ENCODE peak calls at places on chromosome 14, in five cellular contexts. C is H1, I is H9, B is mesenchymal stem cell, T is IMR-90. Q is an unnamed sample.

GRCh38 chr14:21860172-21860571 is 186.6 kb upstream of the OR4E1 start:
- DNase-seq in C (no peak), I (peak), B (no peak), T (no peak), Q (peak)

GRCh38 chr14:64279719-64280668 is 14.2 kb downstream of the ESR2 start:
- DNase-seq in C (no peak), I (no peak), B (no peak), T (peak), Q (no peak)

GRCh38 chr14:91439345-91439744 is 21.7 kb upstream of the CCDC88C start:
- DNase-seq in C (no peak), I (no peak), B (no peak), T (no peak), Q (no peak)

GRCh38 chr14:20799955-20800544 is 2.6 kb downstream of the RNASE1 start:
- DNase-seq in C (no peak), I (no peak), B (no peak), T (no peak), Q (no peak)

GRCh38 chr14:83416476-83416875 is 1882.8 kb upstream of the SEL1L start:
- DNase-seq in C (no peak), I (no peak), B (no peak), T (no peak), Q (no peak)

GRCh38 chr14:21041676-21042433 is at the start of gene RNASE7:
- DNase-seq in C (no peak), I (no peak), B (peak), T (peak), Q (no peak)

GRCh38 chr14:31893156-31893813 is 183.8 kb upstream of the ARHGAP5 start:
- DNase-seq in C (no peak), I (no peak), B (no peak), T (peak), Q (peak)

GRCh38 chr14:94051115-94051514 is 25.0 kb downstream of the OTUB2 start:
- DNase-seq in C (no peak), I (peak), B (peak), T (peak), Q (no peak)

GRCh38 chr14:97025722-97026121 is 228.5 kb downstream of the VRK1 start:
- DNase-seq in C (peak), I (peak), B (no peak), T (no peak), Q (no peak)

GRCh38 chr14:40119765-40120164 is 687.5 kb upstream of the FBXO33 start:
- DNase-seq in C (no peak), I (no peak), B (no peak), T (no peak), Q (no peak)

GRCh38 chr14:77965919-77966435 is 166.1 kb downstream of the ADCK1 start:
- DNase-seq in C (peak), I (peak), B (peak), T (peak), Q (no peak)

GRCh38 chr14:49189381-49189780 is 396.8 kb downstream of the RPS29 start:
- DNase-seq in C (no peak), I (no peak), B (no peak), T (no peak), Q (no peak)

GRCh38 chr14:104249092-104249491 is 110.7 kb downstream of the KIF26A start:
- DNase-seq in C (no peak), I (peak), B (no peak), T (no peak), Q (no peak)

GRCh38 chr14:33796356-33796755 is 154.5 kb downstream of the EGLN3 start:
- DNase-seq in C (no peak), I (no peak), B (peak), T (no peak), Q (no peak)

GRCh38 chr14:92586966-92587365 is 73.4 kb downstream of the RIN3 start:
- DNase-seq in C (no peak), I (no peak), B (no peak), T (no peak), Q (no peak)

GRCh38 chr14:103434868-103435442 is 49.7 kb downstream of the MARK3 start:
- DNase-seq in C (no peak), I (no peak), B (no peak), T (no peak), Q (no peak)

GRCh38 chr14:74932401-74932901 is 9.4 kb upstream of the RPS6KL1 start:
- DNase-seq in C (no peak), I (no peak), B (no peak), T (no peak), Q (no peak)

GRCh38 chr14:68392393-68393085 is 400.3 kb downstream of the ZFP36L1 start:
- DNase-seq in C (no peak), I (no peak), B (peak), T (no peak), Q (peak)

GRCh38 chr14:82725188-82725587 is 1191.5 kb upstream of the SEL1L start:
- DNase-seq in C (no peak), I (no peak), B (no peak), T (no peak), Q (no peak)

GRCh38 chr14:34699873-34700621 is 14.3 kb downstream of the CFL2 start:
- DNase-seq in C (no peak), I (no peak), B (peak), T (peak), Q (no peak)

GRCh38 chr14:64692189-64692588 is 12.0 kb upstream of the PLEKHG3 start:
- DNase-seq in C (no peak), I (no peak), B (no peak), T (no peak), Q (no peak)

GRCh38 chr14:38207830-38208815 is at the start of gene SSTR1:
- DNase-seq in C (no peak), I (peak), B (peak), T (no peak), Q (peak)

GRCh38 chr14:33127531-33127930 is 188.9 kb downstream of the NPAS3 start:
- DNase-seq in C (no peak), I (no peak), B (peak), T (no peak), Q (no peak)

GRCh38 chr14:76293923-76294322 is 82.0 kb upstream of the ESRRB start:
- DNase-seq in C (no peak), I (no peak), B (no peak), T (no peak), Q (no peak)

GRCh38 chr14:96363751-96364336 is 518 bp downstream of the GSKIP start:
- DNase-seq in C (no peak), I (peak), B (peak), T (peak), Q (no peak)

GRCh38 chr14:77268989-77269595 is 1.9 kb downstream of the NGB start:
- DNase-seq in C (no peak), I (no peak), B (no peak), T (no peak), Q (no peak)

GRCh38 chr14:106850913-106851825 is 1324.8 kb downstream of the TMEM121 start:
- DNase-seq in C (no peak), I (no peak), B (no peak), T (no peak), Q (no peak)

GRCh38 chr14:37588956-37589737 is 5.9 kb downstream of the FOXA1 start:
- DNase-seq in C (no peak), I (no peak), B (peak), T (no peak), Q (no peak)

GRCh38 chr14:33851931-33852330 is 98.9 kb downstream of the EGLN3 start:
- DNase-seq in C (no peak), I (no peak), B (no peak), T (no peak), Q (no peak)

GRCh38 chr14:49999216-49999761 is 106.4 kb downstream of the ARF6 start:
- DNase-seq in C (no peak), I (peak), B (peak), T (peak), Q (no peak)

GRCh38 chr14:96965885-96966595 is 168.9 kb downstream of the VRK1 start:
- DNase-seq in C (no peak), I (no peak), B (no peak), T (no peak), Q (no peak)

GRCh38 chr14:75279739-75280447 is 1.3 kb downstream of the FOS start:
- DNase-seq in C (no peak), I (peak), B (peak), T (peak), Q (no peak)

DNA sequence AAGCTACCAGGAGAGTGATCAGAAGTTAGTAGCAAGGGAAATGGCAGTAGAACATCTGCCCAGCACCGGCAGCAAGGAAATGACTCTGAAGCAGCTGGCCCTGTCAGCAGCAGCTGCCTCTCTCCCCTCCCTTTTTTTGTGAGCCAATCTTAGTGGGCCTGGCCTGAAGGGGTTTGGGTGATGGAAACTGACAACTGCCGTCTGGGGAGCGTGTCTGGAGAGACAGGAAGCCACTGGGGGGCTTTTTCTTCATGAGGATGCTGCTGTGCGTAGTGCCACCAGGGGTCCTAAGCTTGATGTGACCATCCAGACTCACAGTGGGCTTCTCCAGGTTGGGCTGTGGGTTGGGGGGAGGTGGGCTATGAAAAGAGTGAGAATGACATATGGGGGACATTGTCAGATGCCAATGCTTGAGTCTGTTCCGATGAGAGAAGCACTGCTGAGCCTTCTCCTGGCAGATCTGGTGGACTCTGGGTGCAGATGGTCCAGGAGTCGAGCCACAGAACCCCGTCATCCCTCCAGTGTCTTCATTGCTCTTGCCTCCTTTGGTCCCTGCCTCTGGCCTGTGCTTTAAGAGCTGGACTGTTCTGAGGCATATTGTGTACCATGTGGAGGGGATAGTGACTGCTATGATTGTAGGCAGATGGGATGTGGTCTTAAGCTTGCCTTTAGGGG is 87.6 kb upstream of the HIF1A start:
- DNase-seq in C (no peak), I (peak), B (no peak), T (no peak), Q (no peak)
- H3K4ac ChIP-seq in C (no peak), I (no peak), B (no peak), T (peak), Q (no peak)

GRCh38 chr14:67056684-67057083 is 132.6 kb upstream of the GARIN2 start:
- DNase-seq in C (no peak), I (no peak), B (no peak), T (no peak), Q (no peak)

DNA sequence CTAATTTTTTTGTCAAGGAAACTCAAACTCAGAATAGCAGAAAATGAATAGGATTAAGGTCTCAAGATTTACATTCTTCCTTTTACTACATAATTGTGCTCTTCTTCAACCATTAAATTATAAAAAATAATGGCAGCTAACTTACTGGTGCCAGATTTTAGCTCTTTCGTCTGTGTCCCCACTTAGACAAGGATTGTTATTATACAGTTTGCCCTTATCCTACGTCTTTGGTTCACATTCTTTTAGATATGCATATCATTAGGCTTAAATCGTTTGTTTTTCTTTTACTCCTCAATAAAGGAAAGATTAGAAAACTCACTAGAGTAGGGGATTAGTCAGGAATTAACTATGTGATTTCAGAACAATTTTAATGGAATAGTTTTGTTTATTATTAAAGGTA is 129.7 kb upstream of the GARIN2 start:
- DNase-seq in C (no peak), I (no peak), B (no peak), T (peak), Q (no peak)
- H2AFZ ChIP-seq in C (no peak), I (no peak), B (no peak), T (no peak), Q (no peak)

GRCh38 chr14:36293824-36294223 is 26.6 kb downstream of the MBIP start:
- DNase-seq in C (no peak), I (no peak), B (peak), T (peak), Q (no peak)

GRCh38 chr14:36294543-36294942 is 25.9 kb downstream of the MBIP start:
- DNase-seq in C (no peak), I (no peak), B (no peak), T (no peak), Q (no peak)

GRCh38 chr14:36301159-36301558 is 19.3 kb downstream of the MBIP start:
- DNase-seq in C (no peak), I (no peak), B (no peak), T (peak), Q (no peak)

GRCh38 chr14:36300337-36300736 is 20.1 kb downstream of the MBIP start:
- DNase-seq in C (no peak), I (no peak), B (peak), T (peak), Q (no peak)

GRCh38 chr14:36295642-36296627 is 24.5 kb downstream of the MBIP start:
- DNase-seq in C (no peak), I (no peak), B (no peak), T (no peak), Q (no peak)
- H3K4ac ChIP-seq in C (no peak), I (no peak), B (no peak), T (no peak), Q (no peak)

DNA sequence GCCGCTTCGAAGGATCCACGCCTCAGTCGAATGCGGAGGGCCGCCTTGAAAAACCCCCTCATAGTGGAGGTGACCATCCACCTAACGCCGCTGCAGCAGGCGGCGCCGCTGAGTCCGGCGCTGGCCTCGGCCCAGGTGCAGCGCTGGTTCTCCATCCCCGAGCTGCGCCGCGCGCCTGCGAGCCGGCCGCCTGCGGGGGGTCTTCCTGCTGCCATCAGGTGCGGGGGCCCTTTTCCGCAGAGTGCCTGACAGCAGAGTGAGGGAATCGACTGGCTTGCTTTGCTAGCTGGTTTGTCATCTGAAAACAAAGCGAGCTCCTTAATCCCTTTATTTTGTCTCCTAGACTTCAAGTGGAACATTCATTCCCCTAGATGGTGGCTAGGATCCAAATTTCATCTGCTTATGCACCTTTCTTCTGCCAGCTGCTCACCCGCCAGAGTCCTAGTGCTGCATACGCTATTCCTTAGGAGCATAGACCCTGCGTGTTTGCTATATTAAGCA is 10.4 kb upstream of the DNAL1 start:
- DNase-seq in C (peak), I (peak), B (peak), T (no peak), Q (peak)
- H2AFZ ChIP-seq in C (peak), I (peak), B (peak), T (peak), Q (peak)

GRCh38 chr14:99579903-99580570 is 24.0 kb downstream of the CCDC85C start:
- DNase-seq in C (peak), I (peak), B (no peak), T (peak), Q (no peak)
- H3K4ac ChIP-seq in C (peak), I (no peak), B (peak), T (peak), Q (no peak)

GRCh38 chr14:69554500-69554899 is 20.2 kb downstream of the CCDC177 start:
- DNase-seq in C (no peak), I (no peak), B (no peak), T (no peak), Q (no peak)

GRCh38 chr14:69543341-69544249 is 31.1 kb downstream of the CCDC177 start:
- DNase-seq in C (no peak), I (peak), B (peak), T (peak), Q (no peak)

GRCh38 chr14:69553221-69553620 is 21.4 kb downstream of the CCDC177 start:
- DNase-seq in C (no peak), I (no peak), B (peak), T (peak), Q (no peak)

GRCh38 chr14:69547701-69548348 is 26.8 kb downstream of the CCDC177 start:
- DNase-seq in C (no peak), I (peak), B (peak), T (no peak), Q (peak)

GRCh38 chr14:69548566-69548965 is 26.1 kb downstream of the CCDC177 start:
- DNase-seq in C (no peak), I (no peak), B (no peak), T (no peak), Q (no peak)
- H2AFZ ChIP-seq in C (no peak), I (no peak), B (no peak), T (no peak), Q (no peak)

GRCh38 chr14:101110729-101111619 is 207.5 kb upstream of the RTL1 start:
- DNase-seq in C (no peak), I (no peak), B (no peak), T (no peak), Q (no peak)

GRCh38 chr14:101111620-101112290 is 208.2 kb upstream of the RTL1 start:
- DNase-seq in C (no peak), I (no peak), B (no peak), T (no peak), Q (no peak)

GRCh38 chr14:101109981-101110728 is 206.6 kb upstream of the RTL1 start:
- DNase-seq in C (no peak), I (no peak), B (no peak), T (no peak), Q (no peak)

GRCh38 chr14:101109347-101109638 is 205.8 kb upstream of the RTL1 start:
- DNase-seq in C (no peak), I (no peak), B (no peak), T (no peak), Q (no peak)

DNA sequence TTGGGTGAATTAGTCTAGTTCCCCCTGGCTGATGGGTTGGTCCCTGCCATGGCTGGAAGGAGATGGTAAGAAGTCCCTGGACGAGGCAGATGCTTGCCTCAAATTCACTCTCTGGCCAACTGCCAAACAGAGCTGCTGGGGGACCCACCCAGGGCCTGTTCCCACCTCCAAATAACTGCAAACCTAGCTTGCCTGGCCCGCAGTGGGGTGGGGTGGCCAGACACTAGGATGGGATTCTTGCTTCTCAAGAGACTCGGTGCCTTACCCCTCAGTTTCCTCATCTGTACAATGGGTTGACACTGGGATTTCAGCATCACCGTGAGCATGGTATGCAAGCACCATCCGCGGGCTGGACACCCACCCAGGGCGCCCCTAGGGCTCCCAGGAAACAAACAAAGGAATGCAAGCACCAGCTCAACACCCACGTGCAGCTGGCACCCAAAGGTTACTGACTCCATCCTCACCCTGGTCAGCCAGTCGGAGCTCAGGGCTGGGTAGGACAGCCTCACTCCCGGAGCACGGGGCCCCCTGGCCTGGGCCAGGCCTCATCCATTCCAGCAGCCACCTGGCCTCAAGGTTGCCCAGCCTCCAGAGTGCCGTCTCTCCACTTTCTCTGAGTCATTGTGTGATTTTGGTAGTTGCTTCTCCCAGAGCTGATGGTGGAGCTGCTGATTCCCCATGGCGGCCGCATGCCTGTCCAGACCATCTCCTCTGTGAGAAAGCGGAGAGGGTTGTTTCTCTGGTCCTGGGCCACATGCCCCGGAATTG is 205.2 kb upstream of the RTL1 start:
- DNase-seq in C (no peak), I (no peak), B (no peak), T (no peak), Q (no peak)
- H3K4ac ChIP-seq in C (no peak), I (no peak), B (no peak), T (no peak), Q (no peak)

DNA sequence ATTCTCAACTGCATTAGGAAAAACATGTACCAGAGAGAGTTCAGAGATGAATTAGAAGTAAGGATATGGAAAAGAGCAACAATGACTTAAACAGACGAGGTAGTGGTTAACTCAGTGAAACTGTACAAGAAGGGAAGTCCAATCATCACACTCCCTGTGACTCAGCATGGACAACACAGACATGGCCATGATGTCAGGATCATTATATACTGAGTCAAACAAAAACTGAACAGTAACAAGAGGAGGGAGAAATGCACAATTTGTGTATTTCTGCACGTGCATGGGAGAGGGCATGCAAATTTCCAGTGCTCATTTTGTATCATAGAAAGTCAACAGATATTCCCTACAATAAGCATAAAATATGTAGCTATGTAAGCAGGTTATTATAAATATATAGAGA is 1037.8 kb downstream of the BCL11B start:
- DNase-seq in C (no peak), I (no peak), B (no peak), T (no peak), Q (no peak)
- H2AFZ ChIP-seq in C (peak), I (no peak), B (no peak), T (no peak), Q (no peak)

Q was measured in neuronal stem cell.